ENCODE peak calls at places on chromosome 1, in five cellular contexts. W, A, Q, Z and P are unnamed samples. For H3K36me3, the result is how much of the 10 kb centered on the place peaks cover.

GRCh38 chr1:30588311-30589073 is 134.9 kb downstream of the MATN1 start:
- DNase-seq in W (no peak), Z (peak), Q (no peak), A (no peak), P (no peak)

GRCh38 chr1:178939328-178939727 is 68.5 kb upstream of the ANGPTL1 start:
- DNase-seq in Z (no peak), A (no peak), W (no peak), Q (no peak), P (no peak)

GRCh38 chr1:156126043-156126700 is 11.7 kb downstream of the LMNA start:
- DNase-seq in W (peak), Z (peak), A (peak), Q (peak), P (peak)

GRCh38 chr1:227728059-227728891 is 6.8 kb downstream of the JMJD4 start:
- DNase-seq in Q (peak), Z (peak), W (peak), A (peak), P (peak)

GRCh38 chr1:203629509-203630082 is 3.0 kb downstream of the ATP2B4 start:
- DNase-seq in Q (no peak), A (peak), W (peak), Z (peak), P (peak)

GRCh38 chr1:201628490-201628889 is 89.6 kb downstream of the NAV1 start:
- DNase-seq in A (no peak), Q (no peak), Z (peak), W (no peak), P (no peak)

GRCh38 chr1:55484173-55484572 is 269.0 kb upstream of the USP24 start:
- DNase-seq in W (no peak), A (no peak), Q (no peak), Z (no peak), P (no peak)

GRCh38 chr1:41537788-41538351 is 53.4 kb upstream of the EDN2 start:
- DNase-seq in W (peak), A (peak), Z (peak), Q (no peak), P (no peak)

GRCh38 chr1:236143104-236143948 is 987 bp downstream of the GPR137B start:
- DNase-seq in A (no peak), Z (no peak), Q (no peak), W (no peak), P (peak)

GRCh38 chr1:167678422-167678821 is 43.4 kb upstream of the MPZL1 start:
- DNase-seq in W (no peak), A (no peak), Z (no peak), Q (no peak), P (no peak)

GRCh38 chr1:103461171-103462105 is 64.1 kb upstream of the RNPC3 start:
- DNase-seq in A (no peak), W (no peak), Q (peak), Z (no peak), P (peak)

GRCh38 chr1:182925661-182926060 is 27.3 kb downstream of the SHCBP1L start:
- DNase-seq in Z (no peak), A (no peak), W (no peak), Q (no peak), P (no peak)
- H3K4me3 ChIP-seq in Z (no peak), A (no peak), W (no peak), Q (no peak), P (no peak)

DNA sequence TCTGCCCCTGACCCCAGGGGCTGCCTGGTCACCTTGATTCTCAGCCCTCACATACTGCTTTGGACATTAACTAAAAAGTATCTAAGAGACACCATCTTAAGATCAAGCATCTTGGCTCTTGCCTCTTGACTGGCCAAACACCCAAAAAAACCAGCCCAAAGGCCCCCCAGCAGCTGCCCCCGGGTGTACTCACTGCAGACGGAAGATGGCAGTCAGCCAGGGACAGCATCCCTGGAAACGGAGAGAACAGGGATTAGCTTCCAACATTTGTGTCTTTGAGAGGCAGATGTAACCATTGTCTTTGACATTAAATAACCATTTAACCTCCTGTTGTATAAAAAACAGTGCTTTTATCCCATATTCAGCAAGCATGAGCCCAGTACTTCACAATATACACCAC is 11.3 kb downstream of the TMEM63A start:
- DNase-seq in A (no peak), W (no peak), Q (no peak), Z (no peak), P (no peak)
- H3K36me3 ChIP-seq in A (under half), W (half or more), Q (under half), Z (under half), P (under half)

GRCh38 chr1:207838156-207839082 is 72.5 kb downstream of the CD34 start:
- DNase-seq in Z (no peak), A (peak), W (no peak), Q (no peak), P (no peak)
- H3K4me3 ChIP-seq in Z (no peak), A (no peak), W (no peak), Q (no peak), P (no peak)

DNA sequence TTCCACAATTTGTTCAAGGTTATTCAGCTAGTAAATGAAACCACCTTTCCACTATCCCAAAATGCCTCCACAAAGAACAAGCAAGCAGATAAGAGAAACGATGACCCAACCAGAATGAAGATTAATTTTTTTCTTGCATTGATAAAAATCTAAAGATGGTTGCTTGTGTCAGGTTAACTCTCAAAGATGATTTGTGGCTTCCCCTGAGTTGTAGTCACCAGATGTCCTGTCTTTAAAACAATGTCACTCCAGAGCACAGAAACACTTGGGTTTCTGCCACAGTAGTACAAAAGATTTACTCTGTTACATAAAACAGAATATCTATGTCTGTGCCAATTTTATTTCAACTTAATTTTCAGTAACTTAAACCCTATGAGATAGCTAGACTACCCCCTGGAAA is 11.4 kb upstream of the CCDC17 start:
- DNase-seq in A (no peak), Q (no peak), W (no peak), Z (no peak), P (no peak)
- H3K36me3 ChIP-seq in A (under half), Q (half or more), W (half or more), Z (under half), P (under half)

DNA sequence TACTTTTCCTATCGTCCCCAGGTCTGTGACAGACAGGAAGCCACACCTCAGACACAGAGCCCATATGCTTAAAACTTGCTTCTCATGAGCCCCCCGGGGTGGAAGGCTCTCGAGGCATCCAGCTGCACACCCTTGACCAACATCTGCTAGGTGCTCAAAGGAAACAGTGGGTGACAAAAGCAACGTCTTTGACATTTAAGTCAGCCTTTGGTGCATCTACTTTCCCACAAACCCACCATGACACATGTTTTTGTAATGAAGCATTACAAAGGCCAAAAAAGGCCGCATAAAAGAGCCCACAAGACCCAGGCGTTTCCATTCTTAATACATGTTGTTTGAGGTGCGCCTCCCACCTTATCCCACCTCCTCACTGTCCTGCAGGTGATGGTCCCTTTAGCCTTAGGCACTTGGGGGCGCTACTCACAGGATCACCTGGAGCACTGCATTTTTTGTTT is 11.8 kb upstream of the FASLG start:
- DNase-seq in A (no peak), W (no peak), Q (no peak), Z (no peak), P (peak)
- H3K4me3 ChIP-seq in A (no peak), W (no peak), Q (no peak), Z (no peak), P (no peak)

DNA sequence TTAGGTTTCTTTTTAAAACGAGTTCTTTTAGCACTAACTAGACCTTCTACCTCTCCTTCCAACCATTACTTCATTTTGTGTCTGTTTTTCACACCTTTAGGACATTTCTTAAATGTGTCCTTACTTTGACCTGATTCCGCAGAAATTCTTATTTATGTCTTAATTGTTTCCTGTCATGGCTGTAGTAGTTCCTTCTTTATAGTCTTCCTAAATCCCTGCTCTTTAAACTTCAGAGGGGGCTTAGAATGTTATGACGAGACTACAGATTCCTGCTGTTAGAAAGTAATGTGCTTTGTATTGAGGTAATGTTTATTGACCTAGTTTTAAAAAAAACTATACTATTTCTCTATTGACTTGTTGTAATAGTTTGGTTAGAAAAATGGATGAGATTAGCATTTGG is 70.4 kb downstream of the HMCN1 start:
- DNase-seq in Z (no peak), A (no peak), Q (no peak), W (no peak), P (no peak)
- H3K36me3 ChIP-seq in Z (under half), A (under half), Q (under half), W (under half), P (under half)